ENCODE peak calls at places on chromosomes 3 and 15, in six cellular contexts. F is neuronal stem cell, M is H9, Q is H1, X is trophoblast cell, K is IMR-90. T is an unnamed sample.

GRCh38 chr3:108455212-108455705 is 55.1 kb downstream of the MYH15 start:
- DNase-seq in X (no peak), Q (no peak), F (no peak), K (peak; percentile 41), M (no peak), T (no peak)

GRCh38 chr3:12796171-12797123 is at the start of gene CAND2:
- DNase-seq in M (peak; percentile 56), F (peak; percentile 38), K (peak; percentile 37), X (peak; percentile 8), Q (no peak), T (peak; percentile 61)

GRCh38 chr3:147364771-147365170 is 41.6 kb downstream of the ZIC4 start:
- DNase-seq in F (no peak), M (no peak), X (no peak), Q (no peak), K (no peak), T (no peak)

GRCh38 chr3:156307704-156308103 is 187.3 kb downstream of the KCNAB1 start:
- DNase-seq in X (no peak), K (peak; percentile 84), M (no peak), F (no peak), Q (no peak), T (no peak)

GRCh38 chr15:74746389-74746788 is 2.3 kb upstream of the CYP1A2 start:
- DNase-seq in Q (no peak), F (no peak), K (no peak), M (no peak), X (no peak), T (no peak)

GRCh38 chr3:59392116-59392515 is 342.3 kb upstream of the CFAP20DC start:
- DNase-seq in X (no peak), Q (no peak), F (no peak), M (no peak), K (no peak), T (no peak)

GRCh38 chr3:30751610-30752299 is 142.7 kb downstream of the GADL1 start:
- DNase-seq in M (no peak), K (peak; percentile 62), F (no peak), Q (no peak), X (no peak), T (peak; percentile 74)

GRCh38 chr3:138544546-138544945 is 49.5 kb downstream of the CEP70 start:
- DNase-seq in X (no peak), F (no peak), K (no peak), M (no peak), Q (no peak), T (no peak)

GRCh38 chr3:184156522-184156955 is 1.4 kb downstream of the DVL3 start:
- DNase-seq in K (peak; percentile 60), M (peak; percentile 41), X (peak; percentile 20), F (peak; percentile 58), Q (no peak), T (peak; percentile 55)

GRCh38 chr15:91209318-91209717 is 109.3 kb downstream of the SV2B start:
- DNase-seq in M (no peak), K (no peak), F (no peak), Q (no peak), X (no peak), T (no peak)

GRCh38 chr3:120524171-120524923 is 71.8 kb upstream of the NDUFB4 start:
- DNase-seq in M (no peak), F (no peak), X (no peak), K (peak; percentile 55), Q (no peak), T (peak; percentile 52)

GRCh38 chr3:53089511-53089910 is 40.7 kb downstream of the RFT1 start:
- DNase-seq in F (no peak), K (no peak), X (no peak), M (no peak), Q (no peak), T (no peak)

GRCh38 chr3:129938140-129938930 is 36.2 kb upstream of the TRH start:
- DNase-seq in K (no peak), Q (no peak), F (no peak), X (no peak), M (no peak), T (no peak)

DNA sequence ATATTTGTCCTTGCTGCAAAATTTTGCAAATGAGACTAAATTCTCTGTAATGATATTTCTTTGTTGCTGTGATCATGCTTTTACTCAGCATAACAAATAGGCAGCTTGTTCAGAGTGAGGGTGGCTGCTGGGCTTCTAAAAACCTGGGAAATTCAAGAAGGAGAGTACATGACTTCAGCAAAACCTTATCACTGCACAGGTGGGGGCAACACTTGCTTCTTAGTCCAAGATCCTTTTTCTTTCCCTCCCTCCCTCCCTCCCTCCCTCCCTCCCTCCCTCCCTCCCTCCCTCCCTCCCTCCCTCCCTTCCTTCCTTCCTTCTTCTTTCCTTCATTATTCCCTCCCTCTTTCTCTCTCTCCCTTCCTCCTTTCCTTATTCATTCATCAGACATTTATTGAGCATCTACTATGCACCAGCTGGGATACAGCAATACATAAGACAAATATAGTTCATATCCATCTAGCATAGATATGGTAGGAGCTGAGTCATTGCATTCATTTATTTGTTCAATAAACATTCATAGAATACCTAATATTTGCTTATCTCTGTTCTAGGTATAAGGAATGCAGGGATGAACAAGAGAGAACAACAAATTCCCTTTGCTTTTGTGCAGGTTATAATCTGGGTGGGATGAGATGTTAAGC is 210.5 kb downstream of the PDCD6IP start:
- DNase-seq in Q (no peak), X (no peak), K (no peak), M (no peak), F (no peak), T (no peak)
- H2AFZ ChIP-seq in Q (no peak overlapping the region), X (no peak overlapping the region), K (no peak overlapping the region), M (no peak overlapping the region), F (no peak overlapping the region), T (no peak overlapping the region)

GRCh38 chr15:35545825-35546580 is at the start of gene DPH6:
- DNase-seq in M (peak; percentile 83), K (peak; percentile 79), F (peak; percentile 79), Q (no peak), X (peak; percentile 76), T (peak; percentile 89)
- H4K91ac ChIP-seq in M (no peak within 1 kb of the TSS), K (peak within 1 kb of the TSS; percentile 99), F (no peak within 1 kb of the TSS), Q (peak within 1 kb of the TSS; percentile 100), X (peak within 1 kb of the TSS; percentile 94), T (peak within 1 kb of the TSS; percentile 99)

DNA sequence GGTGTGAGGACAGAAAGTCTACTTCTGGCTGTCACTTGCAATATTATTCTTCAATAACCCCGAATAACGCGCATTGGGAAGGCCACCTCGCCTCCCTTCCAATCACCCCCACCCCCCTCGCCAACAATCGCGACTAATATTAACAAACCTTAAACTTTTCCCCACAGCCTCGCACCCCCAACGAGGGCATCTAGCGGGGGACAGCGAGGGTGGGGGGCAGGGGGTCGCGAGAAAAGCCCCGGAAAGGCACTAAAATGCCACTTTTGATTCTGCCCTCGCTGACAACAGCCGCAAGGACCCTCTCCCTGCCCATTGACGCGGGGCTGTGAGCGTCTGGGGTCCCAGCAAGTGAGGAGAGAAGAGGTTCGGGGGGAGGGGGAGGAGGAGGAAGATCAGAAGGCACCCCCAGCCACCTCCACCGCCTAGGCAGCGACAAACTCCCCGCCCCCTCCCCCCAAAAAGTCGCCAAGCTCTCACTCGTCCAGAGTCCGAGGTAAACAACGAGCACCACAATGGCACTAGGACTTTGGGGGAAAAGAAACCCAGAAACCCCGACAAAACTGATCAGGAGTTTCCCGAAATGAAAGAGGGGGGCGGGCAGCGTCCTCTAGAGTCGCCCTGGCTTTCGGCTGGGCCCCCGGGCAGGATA is 802 bp downstream of the SATB1 start:
- DNase-seq in K (no peak), X (no peak), Q (no peak), M (peak; percentile 56), F (no peak), T (no peak)
- H3K18ac ChIP-seq in K (peak overlapping the region; percentile 36), X (peak overlapping the region; percentile 52), Q (no peak overlapping the region), M (no peak overlapping the region), F (peak overlapping the region; percentile 98), T (peak overlapping the region; percentile 70)

GRCh38 chr3:190807719-190808375 is 54.6 kb downstream of the GMNC start:
- DNase-seq in M (no peak), X (no peak), F (no peak), Q (no peak), K (no peak), T (no peak)

GRCh38 chr3:190809351-190809750 is 53.1 kb downstream of the GMNC start:
- DNase-seq in M (no peak), K (no peak), X (no peak), F (no peak), Q (no peak), T (no peak)

GRCh38 chr3:190810957-190811356 is 51.5 kb downstream of the GMNC start:
- DNase-seq in X (no peak), K (no peak), Q (no peak), F (no peak), M (no peak), T (no peak)

GRCh38 chr3:190811775-190812480 is 50.6 kb downstream of the GMNC start:
- DNase-seq in F (peak; percentile 73), M (peak; percentile 56), X (peak; percentile 43), K (peak; percentile 60), Q (peak; percentile 10), T (peak; percentile 66)
- H2AFZ ChIP-seq in F (no peak overlapping the region), M (no peak overlapping the region), X (no peak overlapping the region), K (no peak overlapping the region), Q (peak overlapping the region; percentile 27), T (no peak overlapping the region)

GRCh38 chr3:37198996-37199395 is 24.6 kb upstream of the LRRFIP2 start:
- DNase-seq in Q (no peak), M (no peak), F (no peak), X (no peak), K (peak; percentile 40), T (peak; percentile 14)
- H4K91ac ChIP-seq in Q (no peak overlapping the region), M (no peak overlapping the region), F (no peak overlapping the region), X (no peak overlapping the region), K (no peak overlapping the region), T (no peak overlapping the region)

GRCh38 chr15:79923068-79923514 is 26.3 kb upstream of the MTHFS start:
- DNase-seq in Q (peak; percentile 1), F (peak; percentile 39), M (no peak), X (peak; percentile 18), K (peak; percentile 39), T (peak; percentile 69)
- H3K18ac ChIP-seq in Q (peak overlapping the region; percentile 32), F (peak overlapping the region; percentile 93), M (peak overlapping the region; percentile 89), X (peak overlapping the region; percentile 80), K (peak overlapping the region; percentile 10), T (peak overlapping the region; percentile 17)

GRCh38 chr3:18137958-18138357 is 287.2 kb downstream of the SATB1 start:
- DNase-seq in F (no peak), X (no peak), Q (no peak), K (no peak), M (no peak), T (no peak)
- H2AFZ ChIP-seq in F (no peak overlapping the region), X (no peak overlapping the region), Q (no peak overlapping the region), K (no peak overlapping the region), M (no peak overlapping the region), T (no peak overlapping the region)

T was measured in mesenchymal stem cell.